ENCODE peak calls at places on chromosomes 2 and 18, in ten cellular contexts. One of them, this sample, is unnamed.

GRCh38 chr2:128271186-128271890 is 47.3 kb downstream of the HS6ST1 start:
- DNase-seq in endothelial cell of umbilical vein: no peak
- DNase-seq in NB4: no peak
- DNase-seq in A549: no peak
- DNase-seq in HepG2: no peak
- DNase-seq in GM12878: no peak
- DNase-seq in SK-N-SH: no peak
- DNase-seq in H1: no peak
- DNase-seq in K562: no peak
- DNase-seq in HCT116: no peak
- DNase-seq in this sample: no peak

GRCh38 chr18:76376668-76377358 is 118.2 kb downstream of the ZNF516 start:
- DNase-seq in A549: no peak
- DNase-seq in HepG2: no peak
- DNase-seq in endothelial cell of umbilical vein: no peak
- DNase-seq in H1: no peak
- DNase-seq in HCT116: no peak
- DNase-seq in NB4: no peak
- DNase-seq in SK-N-SH: no peak
- DNase-seq in GM12878: no peak
- DNase-seq in K562: peak; percentile 11
- DNase-seq in this sample: no peak

GRCh38 chr18:67425724-67426123 is 90.8 kb downstream of the DSEL start:
- DNase-seq in SK-N-SH: no peak
- DNase-seq in NB4: no peak
- DNase-seq in GM12878: no peak
- DNase-seq in HCT116: no peak
- DNase-seq in HepG2: no peak
- DNase-seq in A549: peak; percentile 45
- DNase-seq in endothelial cell of umbilical vein: peak; percentile 59
- DNase-seq in H1: no peak
- DNase-seq in K562: no peak
- DNase-seq in this sample: no peak

GRCh38 chr18:56368066-56368465 is 270.3 kb downstream of the TXNL1 start:
- DNase-seq in SK-N-SH: no peak
- DNase-seq in NB4: no peak
- DNase-seq in H1: no peak
- DNase-seq in HepG2: no peak
- DNase-seq in HCT116: no peak
- DNase-seq in A549: no peak
- DNase-seq in K562: no peak
- DNase-seq in endothelial cell of umbilical vein: no peak
- DNase-seq in GM12878: no peak
- DNase-seq in this sample: no peak

GRCh38 chr2:117101613-117102012 is 712.9 kb upstream of the DDX18 start:
- DNase-seq in H1: no peak
- DNase-seq in GM12878: no peak
- DNase-seq in A549: no peak
- DNase-seq in HepG2: no peak
- DNase-seq in SK-N-SH: no peak
- DNase-seq in HCT116: no peak
- DNase-seq in endothelial cell of umbilical vein: no peak
- DNase-seq in K562: no peak
- DNase-seq in NB4: no peak
- DNase-seq in this sample: no peak

GRCh38 chr2:109331081-109331480 is 202.1 kb downstream of the SH3RF3 start:
- DNase-seq in SK-N-SH: no peak
- DNase-seq in NB4: peak; percentile 38
- DNase-seq in K562: no peak
- DNase-seq in HepG2: no peak
- DNase-seq in HCT116: no peak
- DNase-seq in GM12878: no peak
- DNase-seq in endothelial cell of umbilical vein: peak; percentile 62
- DNase-seq in A549: no peak
- DNase-seq in H1: no peak
- DNase-seq in this sample: no peak

GRCh38 chr2:158394453-158394852 is 62.1 kb downstream of the CCDC148 start:
- DNase-seq in A549: no peak
- DNase-seq in H1: no peak
- DNase-seq in NB4: no peak
- DNase-seq in endothelial cell of umbilical vein: no peak
- DNase-seq in HCT116: no peak
- DNase-seq in HepG2: no peak
- DNase-seq in K562: no peak
- DNase-seq in SK-N-SH: no peak
- DNase-seq in GM12878: no peak
- DNase-seq in this sample: no peak

GRCh38 chr2:55961318-55961911 is 37.8 kb upstream of the EFEMP1 start:
- DNase-seq in K562: peak; percentile 39
- DNase-seq in A549: peak; percentile 76
- DNase-seq in HepG2: peak; percentile 44
- DNase-seq in HCT116: peak; percentile 50
- DNase-seq in GM12878: no peak
- DNase-seq in endothelial cell of umbilical vein: peak; percentile 86
- DNase-seq in H1: no peak
- DNase-seq in NB4: peak; percentile 44
- DNase-seq in SK-N-SH: peak; percentile 17
- DNase-seq in this sample: no peak

GRCh38 chr2:128496700-128497099 is 178.0 kb upstream of the HS6ST1 start:
- DNase-seq in endothelial cell of umbilical vein: no peak
- DNase-seq in SK-N-SH: no peak
- DNase-seq in HepG2: no peak
- DNase-seq in H1: peak; percentile 29
- DNase-seq in K562: no peak
- DNase-seq in NB4: no peak
- DNase-seq in A549: no peak
- DNase-seq in HCT116: no peak
- DNase-seq in GM12878: no peak
- DNase-seq in this sample: no peak

GRCh38 chr2:158894078-158894477 is 74.4 kb upstream of the TANC1 start:
- DNase-seq in endothelial cell of umbilical vein: no peak
- DNase-seq in HCT116: no peak
- DNase-seq in HepG2: peak; percentile 16
- DNase-seq in K562: no peak
- DNase-seq in GM12878: no peak
- DNase-seq in A549: no peak
- DNase-seq in SK-N-SH: no peak
- DNase-seq in H1: no peak
- DNase-seq in NB4: no peak
- DNase-seq in this sample: no peak

GRCh38 chr18:33210575-33211189 is 229.8 kb downstream of the CCDC178 start:
- DNase-seq in GM12878: no peak
- DNase-seq in K562: no peak
- DNase-seq in SK-N-SH: peak; percentile 12
- DNase-seq in HepG2: peak; percentile 3
- DNase-seq in A549: peak; percentile 24
- DNase-seq in NB4: peak; percentile 42
- DNase-seq in HCT116: no peak
- DNase-seq in H1: no peak
- DNase-seq in endothelial cell of umbilical vein: peak; percentile 36
- DNase-seq in this sample: no peak

GRCh38 chr2:45469314-45470099 is 141.6 kb downstream of the SRBD1 start:
- DNase-seq in HepG2: peak; percentile 97
- DNase-seq in GM12878: no peak
- DNase-seq in NB4: no peak
- DNase-seq in HCT116: no peak
- DNase-seq in endothelial cell of umbilical vein: peak; percentile 4
- DNase-seq in SK-N-SH: no peak
- DNase-seq in A549: peak; percentile 39
- DNase-seq in K562: no peak
- DNase-seq in H1: no peak
- DNase-seq in this sample: no peak

GRCh38 chr2:171923206-171923605 is 945 bp downstream of the HAT1 start:
- DNase-seq in GM12878: no peak
- DNase-seq in NB4: peak; percentile 55
- DNase-seq in HCT116: peak; percentile 3
- DNase-seq in SK-N-SH: no peak
- DNase-seq in K562: no peak
- DNase-seq in HepG2: peak; percentile 32
- DNase-seq in H1: no peak
- DNase-seq in endothelial cell of umbilical vein: peak; percentile 31
- DNase-seq in A549: peak; percentile 44
- DNase-seq in this sample: no peak

GRCh38 chr18:78364123-78364522 is 615.5 kb upstream of the SALL3 start:
- DNase-seq in HepG2: no peak
- DNase-seq in NB4: no peak
- DNase-seq in SK-N-SH: no peak
- DNase-seq in K562: no peak
- DNase-seq in HCT116: no peak
- DNase-seq in endothelial cell of umbilical vein: no peak
- DNase-seq in H1: no peak
- DNase-seq in A549: no peak
- DNase-seq in GM12878: no peak
- DNase-seq in this sample: no peak
- TF ChIP-seq MAX in HepG2: no peak
- TF ChIP-seq MAX in NB4: no peak
- TF ChIP-seq MAX in SK-N-SH: no peak
- TF ChIP-seq MAX in K562: no peak
- TF ChIP-seq MAX in HCT116: no peak
- TF ChIP-seq MAX in endothelial cell of umbilical vein: no peak
- TF ChIP-seq MAX in H1: no peak
- TF ChIP-seq MAX in A549: no peak
- TF ChIP-seq MAX in GM12878: no peak
- TF ChIP-seq MAX in this sample: no peak

GRCh38 chr2:68747918-68748317 is 13.3 kb downstream of the ARHGAP25 start:
- DNase-seq in SK-N-SH: no peak
- DNase-seq in endothelial cell of umbilical vein: no peak
- DNase-seq in GM12878: no peak
- DNase-seq in HCT116: no peak
- DNase-seq in HepG2: no peak
- DNase-seq in K562: no peak
- DNase-seq in NB4: no peak
- DNase-seq in H1: peak; percentile 19
- DNase-seq in A549: no peak
- DNase-seq in this sample: no peak
- TF ChIP-seq MAX in SK-N-SH: no peak
- TF ChIP-seq MAX in endothelial cell of umbilical vein: no peak
- TF ChIP-seq MAX in GM12878: no peak
- TF ChIP-seq MAX in HCT116: no peak
- TF ChIP-seq MAX in HepG2: no peak
- TF ChIP-seq MAX in K562: no peak
- TF ChIP-seq MAX in NB4: no peak
- TF ChIP-seq MAX in H1: no peak
- TF ChIP-seq MAX in A549: no peak
- TF ChIP-seq MAX in this sample: no peak

GRCh38 chr2:529852-530251 is 147.4 kb downstream of the TMEM18 start:
- DNase-seq in GM12878: no peak
- DNase-seq in H1: no peak
- DNase-seq in NB4: no peak
- DNase-seq in endothelial cell of umbilical vein: no peak
- DNase-seq in HepG2: no peak
- DNase-seq in HCT116: no peak
- DNase-seq in K562: no peak
- DNase-seq in A549: no peak
- DNase-seq in SK-N-SH: no peak
- DNase-seq in this sample: no peak

GRCh38 chr2:526918-527317 is 150.3 kb downstream of the TMEM18 start:
- DNase-seq in HepG2: no peak
- DNase-seq in GM12878: no peak
- DNase-seq in A549: no peak
- DNase-seq in HCT116: no peak
- DNase-seq in endothelial cell of umbilical vein: no peak
- DNase-seq in NB4: no peak
- DNase-seq in SK-N-SH: no peak
- DNase-seq in K562: no peak
- DNase-seq in H1: no peak
- DNase-seq in this sample: no peak

GRCh38 chr2:525611-526010 is 151.6 kb downstream of the TMEM18 start:
- DNase-seq in SK-N-SH: no peak
- DNase-seq in K562: no peak
- DNase-seq in GM12878: no peak
- DNase-seq in HepG2: no peak
- DNase-seq in NB4: no peak
- DNase-seq in HCT116: no peak
- DNase-seq in endothelial cell of umbilical vein: no peak
- DNase-seq in H1: no peak
- DNase-seq in A549: no peak
- DNase-seq in this sample: no peak

GRCh38 chr2:527581-527980 is 149.6 kb downstream of the TMEM18 start:
- DNase-seq in HepG2: no peak
- DNase-seq in SK-N-SH: no peak
- DNase-seq in HCT116: no peak
- DNase-seq in NB4: no peak
- DNase-seq in endothelial cell of umbilical vein: no peak
- DNase-seq in GM12878: no peak
- DNase-seq in H1: peak; percentile 60
- DNase-seq in K562: no peak
- DNase-seq in A549: no peak
- DNase-seq in this sample: peak; percentile 52

DNA sequence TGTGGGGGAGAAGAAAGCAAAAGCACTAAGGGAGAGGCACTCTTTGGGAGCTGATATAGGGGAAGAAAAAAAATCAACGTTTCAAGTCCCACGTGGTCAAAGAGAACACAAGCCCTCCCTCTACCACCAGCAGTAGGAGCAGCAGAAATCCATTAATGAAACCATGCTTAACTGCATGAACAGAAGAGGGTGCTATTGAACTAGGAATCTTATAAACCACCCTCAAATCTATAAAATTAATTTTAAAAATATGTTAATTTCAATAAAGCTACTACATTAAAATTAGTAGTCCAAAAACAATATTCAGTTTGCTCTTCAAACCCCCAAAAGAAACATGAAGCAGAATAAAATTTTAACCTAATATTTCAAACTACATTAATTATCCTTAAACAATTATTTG is 147.8 kb downstream of the TMEM18 start:
- DNase-seq in GM12878: no peak
- DNase-seq in endothelial cell of umbilical vein: no peak
- DNase-seq in NB4: peak; percentile 64
- DNase-seq in SK-N-SH: peak; percentile 85
- DNase-seq in A549: peak; percentile 40
- DNase-seq in K562: no peak
- DNase-seq in HepG2: peak; percentile 48
- DNase-seq in H1: no peak
- DNase-seq in HCT116: peak; percentile 74
- DNase-seq in this sample: no peak
- TF ChIP-seq MAX in GM12878: no peak
- TF ChIP-seq MAX in endothelial cell of umbilical vein: no peak
- TF ChIP-seq MAX in NB4: peak; percentile 95
- TF ChIP-seq MAX in SK-N-SH: no peak
- TF ChIP-seq MAX in A549: no peak
- TF ChIP-seq MAX in K562: no peak
- TF ChIP-seq MAX in HepG2: no peak
- TF ChIP-seq MAX in H1: peak; percentile 62
- TF ChIP-seq MAX in HCT116: peak; percentile 70
- TF ChIP-seq MAX in this sample: no peak

GRCh38 chr2:218323526-218324472 is 31.5 kb upstream of the TMBIM1 start:
- DNase-seq in HepG2: peak; percentile 66
- DNase-seq in A549: peak; percentile 58
- DNase-seq in HCT116: no peak
- DNase-seq in NB4: peak; percentile 80
- DNase-seq in H1: peak; percentile 73
- DNase-seq in endothelial cell of umbilical vein: peak; percentile 77
- DNase-seq in K562: no peak
- DNase-seq in SK-N-SH: no peak
- DNase-seq in GM12878: no peak
- DNase-seq in this sample: peak; percentile 70
- TF ChIP-seq MAX in HepG2: peak; percentile 50
- TF ChIP-seq MAX in A549: no peak
- TF ChIP-seq MAX in HCT116: no peak
- TF ChIP-seq MAX in NB4: no peak
- TF ChIP-seq MAX in H1: no peak
- TF ChIP-seq MAX in endothelial cell of umbilical vein: no peak
- TF ChIP-seq MAX in K562: no peak
- TF ChIP-seq MAX in SK-N-SH: no peak
- TF ChIP-seq MAX in GM12878: no peak
- TF ChIP-seq MAX in this sample: no peak

GRCh38 chr18:73807551-73808192 is 340.0 kb downstream of the FBXO15 start:
- DNase-seq in HepG2: no peak
- DNase-seq in SK-N-SH: no peak
- DNase-seq in endothelial cell of umbilical vein: no peak
- DNase-seq in H1: no peak
- DNase-seq in HCT116: no peak
- DNase-seq in GM12878: no peak
- DNase-seq in A549: no peak
- DNase-seq in K562: no peak
- DNase-seq in NB4: no peak
- DNase-seq in this sample: no peak
- TF ChIP-seq MAX in HepG2: no peak
- TF ChIP-seq MAX in SK-N-SH: no peak
- TF ChIP-seq MAX in endothelial cell of umbilical vein: no peak
- TF ChIP-seq MAX in H1: no peak
- TF ChIP-seq MAX in HCT116: no peak
- TF ChIP-seq MAX in GM12878: no peak
- TF ChIP-seq MAX in A549: no peak
- TF ChIP-seq MAX in K562: no peak
- TF ChIP-seq MAX in NB4: no peak
- TF ChIP-seq MAX in this sample: no peak